ENCODE peak calls at places on chromosome 12, in seven cellular contexts. One of them, this sample, is unnamed.

GRCh38 chr12:81627336-81628189 is 131.6 kb downstream of the PPFIA2 start:
- DNase-seq in foreskin fibroblast: peak
- DNase-seq in RWPE2: no peak
- DNase-seq in progenitor cell of endocrine pancreas: no peak
- DNase-seq in fibroblast of the aortic adventitia: peak
- DNase-seq in OCI-LY7: peak
- DNase-seq in AG04450: peak
- DNase-seq in this sample: no peak

GRCh38 chr12:124774462-124775167 is 89.0 kb downstream of the SCARB1 start:
- DNase-seq in foreskin fibroblast: peak
- DNase-seq in RWPE2: no peak
- DNase-seq in progenitor cell of endocrine pancreas: no peak
- DNase-seq in fibroblast of the aortic adventitia: peak
- DNase-seq in OCI-LY7: peak
- DNase-seq in AG04450: no peak
- DNase-seq in this sample: no peak

GRCh38 chr12:38508246-38508645 is 191.7 kb downstream of the ALG10B start:
- DNase-seq in foreskin fibroblast: no peak
- DNase-seq in RWPE2: no peak
- DNase-seq in progenitor cell of endocrine pancreas: no peak
- DNase-seq in fibroblast of the aortic adventitia: no peak
- DNase-seq in OCI-LY7: no peak
- DNase-seq in AG04450: no peak
- DNase-seq in this sample: no peak

GRCh38 chr12:7642876-7643309 is 22.8 kb downstream of the APOBEC1 start:
- DNase-seq in foreskin fibroblast: peak
- DNase-seq in RWPE2: no peak
- DNase-seq in progenitor cell of endocrine pancreas: no peak
- DNase-seq in fibroblast of the aortic adventitia: peak
- DNase-seq in OCI-LY7: peak
- DNase-seq in AG04450: no peak
- DNase-seq in this sample: no peak

GRCh38 chr12:78403136-78403535 is 461.4 kb upstream of the SYT1 start:
- DNase-seq in foreskin fibroblast: peak
- DNase-seq in RWPE2: no peak
- DNase-seq in progenitor cell of endocrine pancreas: no peak
- DNase-seq in fibroblast of the aortic adventitia: peak
- DNase-seq in OCI-LY7: no peak
- DNase-seq in AG04450: no peak
- DNase-seq in this sample: no peak

GRCh38 chr12:2435511-2435910 is 359.3 kb upstream of the FKBP4 start:
- DNase-seq in foreskin fibroblast: no peak
- DNase-seq in RWPE2: no peak
- DNase-seq in progenitor cell of endocrine pancreas: no peak
- DNase-seq in fibroblast of the aortic adventitia: no peak
- DNase-seq in OCI-LY7: no peak
- DNase-seq in AG04450: no peak
- DNase-seq in this sample: no peak

GRCh38 chr12:109529618-109530300 is 43.5 kb downstream of the MMAB start:
- DNase-seq in foreskin fibroblast: no peak
- DNase-seq in RWPE2: no peak
- DNase-seq in progenitor cell of endocrine pancreas: no peak
- DNase-seq in fibroblast of the aortic adventitia: no peak
- DNase-seq in OCI-LY7: no peak
- DNase-seq in AG04450: no peak
- DNase-seq in this sample: no peak

GRCh38 chr12:124954771-124955170 is 34.2 kb downstream of the DHX37 start:
- DNase-seq in foreskin fibroblast: no peak
- DNase-seq in RWPE2: no peak
- DNase-seq in progenitor cell of endocrine pancreas: no peak
- DNase-seq in fibroblast of the aortic adventitia: no peak
- DNase-seq in OCI-LY7: no peak
- DNase-seq in AG04450: no peak
- DNase-seq in this sample: no peak

GRCh38 chr12:94879542-94879941 is 124.0 kb downstream of the NDUFA12 start:
- DNase-seq in foreskin fibroblast: peak
- DNase-seq in RWPE2: no peak
- DNase-seq in progenitor cell of endocrine pancreas: no peak
- DNase-seq in fibroblast of the aortic adventitia: peak
- DNase-seq in OCI-LY7: peak
- DNase-seq in AG04450: no peak
- DNase-seq in this sample: no peak

GRCh38 chr12:13252024-13252423 is 55.5 kb downstream of the EMP1 start:
- DNase-seq in foreskin fibroblast: no peak
- DNase-seq in RWPE2: no peak
- DNase-seq in progenitor cell of endocrine pancreas: no peak
- DNase-seq in fibroblast of the aortic adventitia: no peak
- DNase-seq in OCI-LY7: no peak
- DNase-seq in AG04450: no peak
- DNase-seq in this sample: no peak

GRCh38 chr12:53054112-53054878 is 4.4 kb downstream of the TNS2 start:
- DNase-seq in foreskin fibroblast: peak
- DNase-seq in RWPE2: peak
- DNase-seq in progenitor cell of endocrine pancreas: peak
- DNase-seq in fibroblast of the aortic adventitia: peak
- DNase-seq in OCI-LY7: peak
- DNase-seq in AG04450: no peak
- DNase-seq in this sample: peak

GRCh38 chr12:89351489-89352241 is 636 bp downstream of the DUSP6 start:
- DNase-seq in foreskin fibroblast: peak
- DNase-seq in RWPE2: no peak
- DNase-seq in progenitor cell of endocrine pancreas: peak
- DNase-seq in fibroblast of the aortic adventitia: peak
- DNase-seq in OCI-LY7: peak
- DNase-seq in AG04450: no peak
- DNase-seq in this sample: no peak

GRCh38 chr12:52518574-52519469 is 1.4 kb downstream of the KRT5 start:
- DNase-seq in foreskin fibroblast: no peak
- DNase-seq in RWPE2: no peak
- DNase-seq in progenitor cell of endocrine pancreas: peak
- DNase-seq in fibroblast of the aortic adventitia: no peak
- DNase-seq in OCI-LY7: no peak
- DNase-seq in AG04450: no peak
- DNase-seq in this sample: peak

GRCh38 chr12:27525373-27525772 is 1.4 kb downstream of the PPFIBP1 start:
- DNase-seq in foreskin fibroblast: peak
- DNase-seq in RWPE2: no peak
- DNase-seq in progenitor cell of endocrine pancreas: no peak
- DNase-seq in fibroblast of the aortic adventitia: peak
- DNase-seq in OCI-LY7: no peak
- DNase-seq in AG04450: no peak
- DNase-seq in this sample: no peak

GRCh38 chr12:90987520-90987919 is 17.3 kb downstream of the EPYC start:
- DNase-seq in foreskin fibroblast: no peak
- DNase-seq in RWPE2: no peak
- DNase-seq in progenitor cell of endocrine pancreas: no peak
- DNase-seq in fibroblast of the aortic adventitia: no peak
- DNase-seq in OCI-LY7: no peak
- DNase-seq in AG04450: no peak
- DNase-seq in this sample: no peak
- TF ChIP-seq CTCF in foreskin fibroblast: no peak
- TF ChIP-seq CTCF in RWPE2: no peak
- TF ChIP-seq CTCF in progenitor cell of endocrine pancreas: peak
- TF ChIP-seq CTCF in fibroblast of the aortic adventitia: peak
- TF ChIP-seq CTCF in OCI-LY7: peak
- TF ChIP-seq CTCF in AG04450: no peak
- TF ChIP-seq CTCF in this sample: peak

GRCh38 chr12:59084758-59085383 is 164.6 kb upstream of the LRIG3 start:
- DNase-seq in foreskin fibroblast: peak
- DNase-seq in RWPE2: no peak
- DNase-seq in progenitor cell of endocrine pancreas: peak
- DNase-seq in fibroblast of the aortic adventitia: peak
- DNase-seq in OCI-LY7: no peak
- DNase-seq in AG04450: peak
- DNase-seq in this sample: peak
- TF ChIP-seq CTCF in foreskin fibroblast: peak
- TF ChIP-seq CTCF in RWPE2: no peak
- TF ChIP-seq CTCF in progenitor cell of endocrine pancreas: no peak
- TF ChIP-seq CTCF in fibroblast of the aortic adventitia: peak
- TF ChIP-seq CTCF in OCI-LY7: no peak
- TF ChIP-seq CTCF in AG04450: peak
- TF ChIP-seq CTCF in this sample: peak

GRCh38 chr12:120905856-120906384 is 1.8 kb upstream of the SPPL3 start:
- DNase-seq in foreskin fibroblast: peak
- DNase-seq in RWPE2: no peak
- DNase-seq in progenitor cell of endocrine pancreas: no peak
- DNase-seq in fibroblast of the aortic adventitia: peak
- DNase-seq in OCI-LY7: no peak
- DNase-seq in AG04450: no peak
- DNase-seq in this sample: no peak

GRCh38 chr12:120902846-120903381 is 1.2 kb downstream of the SPPL3 start:
- DNase-seq in foreskin fibroblast: peak
- DNase-seq in RWPE2: no peak
- DNase-seq in progenitor cell of endocrine pancreas: no peak
- DNase-seq in fibroblast of the aortic adventitia: no peak
- DNase-seq in OCI-LY7: peak
- DNase-seq in AG04450: no peak
- DNase-seq in this sample: no peak

GRCh38 chr12:120901818-120902217 is 2.3 kb downstream of the SPPL3 start:
- DNase-seq in foreskin fibroblast: no peak
- DNase-seq in RWPE2: no peak
- DNase-seq in progenitor cell of endocrine pancreas: no peak
- DNase-seq in fibroblast of the aortic adventitia: no peak
- DNase-seq in OCI-LY7: no peak
- DNase-seq in AG04450: no peak
- DNase-seq in this sample: no peak

GRCh38 chr12:120903382-120903817 is 758 bp downstream of the SPPL3 start:
- DNase-seq in foreskin fibroblast: peak
- DNase-seq in RWPE2: peak
- DNase-seq in progenitor cell of endocrine pancreas: peak
- DNase-seq in fibroblast of the aortic adventitia: peak
- DNase-seq in OCI-LY7: peak
- DNase-seq in AG04450: no peak
- DNase-seq in this sample: no peak

DNA sequence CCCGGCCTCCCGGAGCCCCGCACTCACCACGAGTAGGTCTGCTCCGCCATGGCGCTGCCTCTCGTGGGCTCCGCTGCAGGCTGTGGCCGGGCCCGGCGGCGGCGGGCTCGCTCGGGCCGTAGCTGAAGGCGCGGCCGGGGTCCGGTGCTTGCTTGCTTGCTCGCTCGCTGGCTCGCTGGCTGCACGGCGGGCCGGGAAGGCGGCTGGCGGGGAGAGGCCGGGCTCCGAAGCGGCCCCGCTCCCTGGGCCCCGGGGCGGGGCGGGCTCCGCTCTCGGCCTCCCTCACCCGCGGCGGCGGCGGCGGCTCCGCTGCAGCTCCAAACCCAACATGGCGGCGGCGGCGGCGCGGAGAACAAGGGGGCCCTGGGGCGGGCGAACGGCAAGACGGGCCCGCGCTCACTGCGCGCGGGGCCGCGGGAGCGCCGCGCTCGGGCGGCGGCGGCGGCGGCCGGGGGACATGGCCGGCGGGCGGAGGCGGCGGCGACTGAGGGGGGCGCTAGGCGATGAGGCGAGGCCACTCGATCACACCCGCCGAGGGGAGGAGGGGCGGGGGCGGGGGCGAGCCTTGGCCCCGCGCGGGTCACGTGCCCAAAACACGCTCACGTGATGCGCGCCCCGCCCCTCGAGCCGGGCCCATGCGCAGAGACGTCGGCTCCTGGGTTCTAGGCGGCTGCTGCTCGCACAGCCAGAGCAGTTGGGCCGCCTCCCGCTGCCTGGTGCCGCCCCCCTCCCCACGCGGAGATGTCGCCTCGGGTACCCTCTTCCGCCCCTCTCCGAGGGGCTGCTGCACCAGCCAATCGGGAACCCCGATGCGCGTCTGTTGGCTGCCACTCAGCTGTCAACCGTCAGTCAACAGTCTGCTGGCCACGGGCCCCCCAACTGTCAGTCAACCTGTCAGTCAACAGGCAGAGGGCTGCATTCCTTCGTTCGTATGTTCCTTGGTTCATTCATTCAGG is at the start of gene SPPL3:
- DNase-seq in foreskin fibroblast: peak
- DNase-seq in RWPE2: peak
- DNase-seq in progenitor cell of endocrine pancreas: peak
- DNase-seq in fibroblast of the aortic adventitia: peak
- DNase-seq in OCI-LY7: peak
- DNase-seq in AG04450: peak
- DNase-seq in this sample: peak
- TF ChIP-seq CTCF in foreskin fibroblast: no peak
- TF ChIP-seq CTCF in RWPE2: peak
- TF ChIP-seq CTCF in progenitor cell of endocrine pancreas: no peak
- TF ChIP-seq CTCF in fibroblast of the aortic adventitia: no peak
- TF ChIP-seq CTCF in OCI-LY7: no peak
- TF ChIP-seq CTCF in AG04450: no peak
- TF ChIP-seq CTCF in this sample: peak

GRCh38 chr12:122125452-122126341 is 47.1 kb downstream of the MLXIP start:
- DNase-seq in foreskin fibroblast: no peak
- DNase-seq in RWPE2: no peak
- DNase-seq in progenitor cell of endocrine pancreas: no peak
- DNase-seq in fibroblast of the aortic adventitia: peak
- DNase-seq in OCI-LY7: no peak
- DNase-seq in AG04450: no peak
- DNase-seq in this sample: no peak

GRCh38 chr12:122123761-122124145 is 45.2 kb downstream of the MLXIP start:
- DNase-seq in foreskin fibroblast: no peak
- DNase-seq in RWPE2: no peak
- DNase-seq in progenitor cell of endocrine pancreas: no peak
- DNase-seq in fibroblast of the aortic adventitia: no peak
- DNase-seq in OCI-LY7: no peak
- DNase-seq in AG04450: no peak
- DNase-seq in this sample: no peak

GRCh38 chr12:122121341-122122192 is 43.0 kb downstream of the MLXIP start:
- DNase-seq in foreskin fibroblast: no peak
- DNase-seq in RWPE2: no peak
- DNase-seq in progenitor cell of endocrine pancreas: no peak
- DNase-seq in fibroblast of the aortic adventitia: no peak
- DNase-seq in OCI-LY7: no peak
- DNase-seq in AG04450: no peak
- DNase-seq in this sample: no peak

GRCh38 chr12:122124370-122124769 is 45.8 kb downstream of the MLXIP start:
- DNase-seq in foreskin fibroblast: no peak
- DNase-seq in RWPE2: no peak
- DNase-seq in progenitor cell of endocrine pancreas: no peak
- DNase-seq in fibroblast of the aortic adventitia: no peak
- DNase-seq in OCI-LY7: no peak
- DNase-seq in AG04450: no peak
- DNase-seq in this sample: no peak

DNA sequence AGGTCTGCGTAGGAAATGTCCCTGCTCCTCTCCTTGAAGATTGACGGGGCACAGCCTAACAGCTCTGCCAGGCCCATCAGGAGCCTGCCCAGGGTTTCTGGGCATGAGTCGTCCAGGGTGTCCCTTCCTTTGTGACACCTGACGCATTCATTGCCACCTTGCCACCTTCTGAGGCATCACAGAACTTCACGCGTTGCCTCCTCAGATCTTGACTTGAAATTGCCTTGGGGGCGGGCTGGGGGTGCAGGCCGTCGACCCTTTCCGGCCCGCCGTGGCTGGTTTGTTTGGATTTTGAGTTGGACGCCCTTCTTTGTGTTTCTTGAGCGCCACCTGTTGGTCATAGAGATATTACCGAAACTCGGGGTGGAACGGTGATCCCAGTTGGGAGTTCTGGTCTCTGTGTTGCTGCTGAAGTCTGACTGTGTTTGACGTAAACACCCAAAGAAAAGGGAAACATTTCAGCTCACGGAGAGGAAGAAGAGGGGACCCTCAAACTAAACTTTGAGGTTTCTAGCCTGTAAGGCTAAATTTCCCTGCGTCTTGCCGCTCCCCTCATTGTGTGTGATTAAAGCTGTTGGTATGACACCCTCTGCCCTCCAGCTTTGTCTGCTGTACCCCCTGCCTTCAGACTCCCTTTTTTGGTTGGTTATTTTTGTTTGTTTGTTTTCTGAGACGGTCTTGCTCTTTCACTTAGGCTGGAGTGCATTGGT is 44.6 kb downstream of the MLXIP start:
- DNase-seq in foreskin fibroblast: peak
- DNase-seq in RWPE2: no peak
- DNase-seq in progenitor cell of endocrine pancreas: peak
- DNase-seq in fibroblast of the aortic adventitia: peak
- DNase-seq in OCI-LY7: peak
- DNase-seq in AG04450: no peak
- DNase-seq in this sample: peak
- TF ChIP-seq CTCF in foreskin fibroblast: peak
- TF ChIP-seq CTCF in RWPE2: peak
- TF ChIP-seq CTCF in progenitor cell of endocrine pancreas: peak
- TF ChIP-seq CTCF in fibroblast of the aortic adventitia: peak
- TF ChIP-seq CTCF in OCI-LY7: peak
- TF ChIP-seq CTCF in AG04450: peak
- TF ChIP-seq CTCF in this sample: peak